ENCODE peak calls at places on chromosome 21, in eight cellular contexts. One of them, this sample, is unnamed.

GRCh38 chr21:15289896-15290841 is 225.4 kb upstream of the NRIP1 start:
- DNase-seq in suprapubic skin: no peak
- DNase-seq in IMR-90: no peak
- DNase-seq in ovary: peak; percentile 21
- DNase-seq in heart left ventricle: no peak
- DNase-seq in transverse colon: peak; percentile 80
- DNase-seq in endothelial cell of umbilical vein: no peak
- DNase-seq in body of pancreas: peak; percentile 89
- DNase-seq in this sample: no peak

GRCh38 chr21:14690886-14691285 is 144.8 kb upstream of the SAMSN1 start:
- DNase-seq in heart left ventricle: no peak
- DNase-seq in transverse colon: no peak
- DNase-seq in endothelial cell of umbilical vein: no peak
- DNase-seq in IMR-90: no peak
- DNase-seq in suprapubic skin: no peak
- DNase-seq in body of pancreas: no peak
- DNase-seq in ovary: no peak
- DNase-seq in this sample: peak; percentile 64

GRCh38 chr21:46517361-46517760 is 58.7 kb downstream of the DIP2A start:
- DNase-seq in body of pancreas: peak; percentile 45
- DNase-seq in heart left ventricle: peak; percentile 53
- DNase-seq in IMR-90: no peak
- DNase-seq in ovary: no peak
- DNase-seq in transverse colon: no peak
- DNase-seq in endothelial cell of umbilical vein: no peak
- DNase-seq in suprapubic skin: no peak
- DNase-seq in this sample: no peak

GRCh38 chr21:46100426-46100825 is 2.5 kb downstream of the COL6A2 start:
- DNase-seq in IMR-90: peak; percentile 64
- DNase-seq in endothelial cell of umbilical vein: no peak
- DNase-seq in transverse colon: peak; percentile 6
- DNase-seq in heart left ventricle: no peak
- DNase-seq in suprapubic skin: peak; percentile 70
- DNase-seq in body of pancreas: no peak
- DNase-seq in ovary: no peak
- DNase-seq in this sample: no peak

GRCh38 chr21:33844890-33845205 is 70.8 kb downstream of the ATP5PO start:
- DNase-seq in endothelial cell of umbilical vein: no peak
- DNase-seq in ovary: no peak
- DNase-seq in IMR-90: no peak
- DNase-seq in heart left ventricle: no peak
- DNase-seq in transverse colon: no peak
- DNase-seq in body of pancreas: no peak
- DNase-seq in suprapubic skin: no peak
- DNase-seq in this sample: no peak

GRCh38 chr21:30126575-30126974 is 40.0 kb downstream of the CLDN17 start:
- DNase-seq in endothelial cell of umbilical vein: no peak
- DNase-seq in heart left ventricle: no peak
- DNase-seq in IMR-90: no peak
- DNase-seq in suprapubic skin: no peak
- DNase-seq in body of pancreas: no peak
- DNase-seq in transverse colon: no peak
- DNase-seq in ovary: no peak
- DNase-seq in this sample: no peak

GRCh38 chr21:42973309-42973990 is 912 bp upstream of the PKNOX1 start:
- DNase-seq in ovary: peak; percentile 30
- DNase-seq in body of pancreas: peak; percentile 20
- DNase-seq in suprapubic skin: no peak
- DNase-seq in IMR-90: no peak
- DNase-seq in endothelial cell of umbilical vein: no peak
- DNase-seq in heart left ventricle: peak; percentile 13
- DNase-seq in transverse colon: no peak
- DNase-seq in this sample: no peak

GRCh38 chr21:42006765-42007164 is 3.4 kb downstream of the ZBTB21 start:
- DNase-seq in ovary: no peak
- DNase-seq in transverse colon: no peak
- DNase-seq in body of pancreas: no peak
- DNase-seq in heart left ventricle: no peak
- DNase-seq in suprapubic skin: no peak
- DNase-seq in endothelial cell of umbilical vein: no peak
- DNase-seq in IMR-90: no peak
- DNase-seq in this sample: no peak

GRCh38 chr21:29661672-29662442 is 277.9 kb downstream of the GRIK1 start:
- DNase-seq in heart left ventricle: no peak
- DNase-seq in suprapubic skin: no peak
- DNase-seq in IMR-90: no peak
- DNase-seq in endothelial cell of umbilical vein: no peak
- DNase-seq in body of pancreas: no peak
- DNase-seq in ovary: no peak
- DNase-seq in transverse colon: no peak
- DNase-seq in this sample: no peak

GRCh38 chr21:42437786-42438185 is 34.1 kb downstream of the UBASH3A start:
- DNase-seq in IMR-90: peak; percentile 2
- DNase-seq in ovary: no peak
- DNase-seq in suprapubic skin: peak; percentile 28
- DNase-seq in body of pancreas: no peak
- DNase-seq in transverse colon: no peak
- DNase-seq in heart left ventricle: no peak
- DNase-seq in endothelial cell of umbilical vein: no peak
- DNase-seq in this sample: peak; percentile 42

GRCh38 chr21:34640858-34641257 is 25.9 kb upstream of the RCAN1 start:
- DNase-seq in transverse colon: no peak
- DNase-seq in endothelial cell of umbilical vein: peak; percentile 36
- DNase-seq in suprapubic skin: no peak
- DNase-seq in IMR-90: peak; percentile 85
- DNase-seq in ovary: no peak
- DNase-seq in body of pancreas: no peak
- DNase-seq in heart left ventricle: no peak
- DNase-seq in this sample: no peak

GRCh38 chr21:26918318-26919065 is 48.4 kb downstream of the ADAMTS5 start:
- DNase-seq in endothelial cell of umbilical vein: no peak
- DNase-seq in ovary: no peak
- DNase-seq in body of pancreas: no peak
- DNase-seq in suprapubic skin: no peak
- DNase-seq in transverse colon: no peak
- DNase-seq in IMR-90: peak; percentile 89
- DNase-seq in heart left ventricle: no peak
- DNase-seq in this sample: no peak
- TF ChIP-seq CTCF in endothelial cell of umbilical vein: no peak
- TF ChIP-seq CTCF in ovary: no peak
- TF ChIP-seq CTCF in body of pancreas: no peak
- TF ChIP-seq CTCF in suprapubic skin: no peak
- TF ChIP-seq CTCF in transverse colon: no peak
- TF ChIP-seq CTCF in IMR-90: no peak
- TF ChIP-seq CTCF in heart left ventricle: no peak
- TF ChIP-seq CTCF in this sample: no peak

GRCh38 chr21:38358098-38358497 is 101.3 kb downstream of the KCNJ15 start:
- DNase-seq in ovary: no peak
- DNase-seq in suprapubic skin: no peak
- DNase-seq in endothelial cell of umbilical vein: no peak
- DNase-seq in transverse colon: no peak
- DNase-seq in heart left ventricle: no peak
- DNase-seq in IMR-90: no peak
- DNase-seq in body of pancreas: no peak
- DNase-seq in this sample: no peak
- TF ChIP-seq POLR2A in ovary: no peak
- TF ChIP-seq POLR2A in suprapubic skin: no peak
- TF ChIP-seq POLR2A in endothelial cell of umbilical vein: no peak
- TF ChIP-seq POLR2A in transverse colon: no peak
- TF ChIP-seq POLR2A in heart left ventricle: no peak
- TF ChIP-seq POLR2A in IMR-90: no peak
- TF ChIP-seq POLR2A in body of pancreas: no peak
- TF ChIP-seq POLR2A in this sample: no peak

DNA sequence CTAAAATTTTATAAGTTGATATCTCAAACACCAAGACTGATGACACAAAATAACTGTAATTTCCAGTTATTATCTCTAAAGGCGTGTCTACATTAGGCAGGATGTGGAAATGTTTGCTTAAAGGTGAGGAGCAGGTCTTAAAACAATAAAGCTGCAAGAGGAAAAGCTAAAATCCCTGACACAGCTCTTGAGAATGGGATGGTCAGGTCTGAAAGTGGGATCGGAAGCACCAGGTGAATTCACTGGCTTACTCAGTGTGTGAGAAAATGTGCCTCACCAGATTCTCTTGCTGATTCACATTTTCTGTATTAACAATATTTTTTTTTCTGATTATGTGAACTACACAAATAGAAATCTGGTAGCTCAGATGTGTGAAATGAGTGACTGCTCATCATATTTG is 421.9 kb upstream of the ADAMTS5 start:
- DNase-seq in suprapubic skin: no peak
- DNase-seq in heart left ventricle: no peak
- DNase-seq in IMR-90: no peak
- DNase-seq in endothelial cell of umbilical vein: peak; percentile 17
- DNase-seq in body of pancreas: no peak
- DNase-seq in ovary: no peak
- DNase-seq in transverse colon: no peak
- DNase-seq in this sample: no peak
- TF ChIP-seq CTCF in suprapubic skin: no peak
- TF ChIP-seq CTCF in heart left ventricle: no peak
- TF ChIP-seq CTCF in IMR-90: no peak
- TF ChIP-seq CTCF in endothelial cell of umbilical vein: no peak
- TF ChIP-seq CTCF in body of pancreas: no peak
- TF ChIP-seq CTCF in ovary: no peak
- TF ChIP-seq CTCF in transverse colon: no peak
- TF ChIP-seq CTCF in this sample: no peak

DNA sequence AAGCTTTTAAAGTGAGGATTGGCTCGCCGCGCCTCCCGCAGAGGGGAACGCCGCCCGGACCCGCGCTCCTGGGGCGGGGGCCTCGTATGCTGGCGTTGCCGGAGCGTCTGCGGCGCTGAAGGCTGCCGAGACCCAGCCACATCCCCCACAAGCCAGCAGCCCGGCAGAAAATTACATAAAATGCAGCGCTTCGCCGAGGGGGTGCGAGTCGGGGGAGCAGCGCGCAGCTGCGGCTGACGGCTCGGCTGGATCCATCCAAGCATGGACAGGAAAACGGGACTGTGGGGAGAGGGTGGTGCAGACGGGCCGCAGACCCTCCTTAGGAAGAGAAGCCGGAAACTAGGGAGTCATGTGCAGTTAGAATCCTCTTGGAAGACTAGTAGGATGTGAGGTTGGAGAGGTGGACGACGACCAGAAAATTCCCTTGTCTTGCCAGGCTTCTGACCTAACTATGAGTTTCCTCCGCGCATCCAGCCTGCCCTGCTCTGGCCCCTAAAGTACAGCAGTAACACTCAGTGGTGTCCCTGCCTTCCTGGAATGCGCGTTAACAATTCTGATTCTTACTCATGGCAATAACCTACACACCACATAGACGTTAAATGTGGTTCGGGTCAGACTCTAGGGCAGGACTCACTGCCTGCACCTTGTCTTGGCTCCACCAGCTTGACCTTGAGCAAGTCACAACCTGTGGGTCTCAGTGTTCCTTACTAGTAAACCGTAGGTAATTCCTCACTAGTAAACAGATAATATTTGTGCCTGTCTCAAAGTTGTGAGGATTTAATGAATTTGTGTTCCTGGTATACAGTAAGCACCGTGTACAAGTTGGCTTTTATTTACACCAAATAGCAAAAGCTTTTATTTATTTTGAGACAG is 959 bp upstream of the BRWD1 start:
- DNase-seq in IMR-90: peak; percentile 65
- DNase-seq in ovary: peak; percentile 52
- DNase-seq in transverse colon: peak; percentile 50
- DNase-seq in body of pancreas: peak; percentile 40
- DNase-seq in heart left ventricle: peak; percentile 46
- DNase-seq in endothelial cell of umbilical vein: peak; percentile 76
- DNase-seq in suprapubic skin: no peak
- DNase-seq in this sample: peak; percentile 75
- TF ChIP-seq POLR2A in IMR-90: no peak
- TF ChIP-seq POLR2A in ovary: no peak
- TF ChIP-seq POLR2A in transverse colon: peak; percentile 18
- TF ChIP-seq POLR2A in body of pancreas: no peak
- TF ChIP-seq POLR2A in heart left ventricle: no peak
- TF ChIP-seq POLR2A in endothelial cell of umbilical vein: no peak
- TF ChIP-seq POLR2A in suprapubic skin: no peak
- TF ChIP-seq POLR2A in this sample: no peak

DNA sequence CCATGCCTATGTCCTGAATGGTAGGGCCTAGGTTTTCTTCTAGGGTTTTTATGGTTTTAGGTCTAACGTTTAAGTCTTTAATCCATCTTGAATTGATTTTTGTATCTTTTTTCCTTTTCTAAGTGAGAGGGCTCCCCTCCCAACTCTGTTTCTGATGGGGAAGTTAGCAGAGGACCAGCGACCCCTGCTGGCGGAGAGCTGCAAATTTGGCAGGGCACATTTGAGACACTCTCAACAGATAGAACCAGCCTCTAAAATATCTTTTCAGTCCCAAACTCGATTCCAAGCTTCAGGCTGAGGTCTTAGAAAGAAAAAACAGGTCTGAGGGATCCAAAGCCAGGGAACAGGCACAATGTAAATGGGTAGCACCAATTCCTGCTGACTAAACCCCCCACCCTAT is 32.5 kb downstream of the LRRC3 start:
- DNase-seq in IMR-90: peak; percentile 19
- DNase-seq in suprapubic skin: no peak
- DNase-seq in endothelial cell of umbilical vein: peak; percentile 6
- DNase-seq in ovary: no peak
- DNase-seq in body of pancreas: no peak
- DNase-seq in transverse colon: no peak
- DNase-seq in heart left ventricle: no peak
- DNase-seq in this sample: peak; percentile 56
- TF ChIP-seq CTCF in IMR-90: peak; percentile 52
- TF ChIP-seq CTCF in suprapubic skin: peak; percentile 8
- TF ChIP-seq CTCF in endothelial cell of umbilical vein: peak; percentile 75
- TF ChIP-seq CTCF in ovary: no peak
- TF ChIP-seq CTCF in body of pancreas: no peak
- TF ChIP-seq CTCF in transverse colon: no peak
- TF ChIP-seq CTCF in heart left ventricle: no peak
- TF ChIP-seq CTCF in this sample: peak; percentile 64

This sample was measured in NB4.